ENCODE peak calls at places on chromosomes 5 and 9, in four cellular contexts. One of them, this sample, is unnamed.

GRCh38 chr5:12272389-12272788 is 368.1 kb upstream of the CTNND2 start:
- DNase-seq in posterior vena cava: no peak
- DNase-seq in AG20443: no peak
- DNase-seq in nephron progenitor cell: no peak
- DNase-seq in this sample: no peak

GRCh38 chr5:136020383-136021015 is 8.3 kb upstream of the TGFBI start:
- DNase-seq in AG20443: peak; percentile 71
- DNase-seq in nephron progenitor cell: no peak
- DNase-seq in posterior vena cava: no peak
- DNase-seq in this sample: peak; percentile 72

GRCh38 chr9:20319641-20320337 is 302.5 kb downstream of the MLLT3 start:
- DNase-seq in AG20443: no peak
- DNase-seq in nephron progenitor cell: no peak
- DNase-seq in posterior vena cava: no peak
- DNase-seq in this sample: no peak

GRCh38 chr9:121399126-121399882 is 29.3 kb upstream of the STOM start:
- DNase-seq in posterior vena cava: no peak
- DNase-seq in nephron progenitor cell: no peak
- DNase-seq in AG20443: no peak
- DNase-seq in this sample: no peak

GRCh38 chr9:99029083-99029482 is 75.8 kb upstream of the TGFBR1 start:
- DNase-seq in nephron progenitor cell: no peak
- DNase-seq in AG20443: no peak
- DNase-seq in posterior vena cava: no peak
- DNase-seq in this sample: no peak

GRCh38 chr5:129899454-129899853 is 4.8 kb upstream of the CHSY3 start:
- DNase-seq in nephron progenitor cell: no peak
- DNase-seq in posterior vena cava: no peak
- DNase-seq in AG20443: no peak
- DNase-seq in this sample: no peak

GRCh38 chr5:73424489-73425102 is 24.0 kb downstream of the FOXD1 start:
- DNase-seq in AG20443: no peak
- DNase-seq in nephron progenitor cell: no peak
- DNase-seq in posterior vena cava: no peak
- DNase-seq in this sample: no peak

GRCh38 chr5:178353461-178353860 is 120.9 kb upstream of the PHYKPL start:
- DNase-seq in AG20443: no peak
- DNase-seq in nephron progenitor cell: no peak
- DNase-seq in posterior vena cava: no peak
- DNase-seq in this sample: no peak

GRCh38 chr9:124347968-124348358 is 67.3 kb downstream of the PSMB7 start:
- DNase-seq in posterior vena cava: no peak
- DNase-seq in nephron progenitor cell: no peak
- DNase-seq in AG20443: no peak
- DNase-seq in this sample: peak; percentile 61

GRCh38 chr5:122375801-122376200 is 63.8 kb downstream of the SNCAIP start:
- DNase-seq in posterior vena cava: no peak
- DNase-seq in AG20443: no peak
- DNase-seq in nephron progenitor cell: no peak
- DNase-seq in this sample: no peak

GRCh38 chr5:149133795-149134777 is 7.2 kb upstream of the ABLIM3 start:
- DNase-seq in posterior vena cava: peak; percentile 89
- DNase-seq in nephron progenitor cell: no peak
- DNase-seq in AG20443: peak; percentile 85
- DNase-seq in this sample: no peak

GRCh38 chr5:11509793-11510192 is 394.5 kb downstream of the CTNND2 start:
- DNase-seq in posterior vena cava: no peak
- DNase-seq in AG20443: no peak
- DNase-seq in nephron progenitor cell: no peak
- DNase-seq in this sample: no peak

This sample was measured in sigmoid colon.